ENCODE peak calls at places on chromosomes 5 and 9, in five cellular contexts. V, Z, C, M and D are unnamed samples.

GRCh38 chr9:129336601-129337286 is 158.7 kb upstream of the IER5L start:
- DNase-seq in Z (no peak), V (peak; percentile 72), C (no peak), M (no peak), D (no peak)

GRCh38 chr5:133994990-133995333 is 9.8 kb downstream of the VDAC1 start:
- DNase-seq in V (no peak), Z (no peak), C (no peak), M (no peak), D (no peak)

GRCh38 chr5:88826959-88827585 is 55.9 kb downstream of the MEF2C start:
- DNase-seq in M (peak; percentile 4), V (peak; percentile 82), Z (no peak), C (peak; percentile 62), D (no peak)

GRCh38 chr5:178866946-178867345 is 7.2 kb downstream of the ZNF354B start:
- DNase-seq in V (no peak), M (no peak), Z (no peak), C (no peak), D (no peak)

GRCh38 chr5:28408186-28408585 is 1369.8 kb upstream of the CDH9 start:
- DNase-seq in M (peak; percentile 95), Z (no peak), V (no peak), C (no peak), D (no peak)

GRCh38 chr5:176425138-176425537 is 8.8 kb upstream of the CLTB start:
- DNase-seq in C (no peak), M (no peak), V (no peak), Z (no peak), D (no peak)

GRCh38 chr5:148840531-148840930 is 14.1 kb downstream of the ADRB2 start:
- DNase-seq in C (no peak), M (no peak), Z (no peak), V (no peak), D (no peak)

GRCh38 chr5:593511-593910 is 18.6 kb upstream of the CEP72 start:
- DNase-seq in C (no peak), Z (no peak), M (no peak), V (no peak), D (no peak)

GRCh38 chr5:83378624-83379259 is 92.8 kb upstream of the VCAN start:
- DNase-seq in M (no peak), Z (no peak), V (no peak), C (no peak), D (no peak)

GRCh38 chr9:16352232-16352631 is 518.2 kb downstream of the BNC2 start:
- DNase-seq in M (no peak), V (no peak), C (no peak), Z (no peak), D (no peak)

GRCh38 chr5:8993031-8993430 is 552.8 kb downstream of the SEMA5A start:
- DNase-seq in Z (no peak), V (peak; percentile 34), M (peak; percentile 48), C (no peak), D (no peak)

GRCh38 chr5:142368529-142368928 is 43.7 kb upstream of the SPRY4 start:
- DNase-seq in M (no peak), C (no peak), Z (no peak), V (no peak), D (no peak)

GRCh38 chr5:178163772-178164735 is 10.4 kb upstream of the NHP2 start:
- DNase-seq in M (peak; percentile 58), C (peak; percentile 45), Z (peak; percentile 98), V (peak; percentile 96), D (peak; percentile 15)

GRCh38 chr9:119370816-119371215 is 1.6 kb upstream of the BRINP1 start:
- DNase-seq in M (peak; percentile 21), Z (no peak), C (peak; percentile 4), V (peak; percentile 12), D (no peak)